ENCODE peak calls at places on chromosomes 11 and 22, in six cellular contexts. A, R, N, V, L and F are unnamed samples.

GRCh38 chr22:45211848-45212247 is 28.8 kb downstream of the KIAA0930 start:
- DNase-seq in A (no peak), R (no peak), N (peak), V (no peak), L (no peak), F (no peak)

GRCh38 chr11:61627831-61628753 is 47.2 kb upstream of the SYT7 start:
- DNase-seq in A (peak), R (peak), N (peak), V (no peak), L (peak), F (peak)

GRCh38 chr11:129681344-129682114 is 134.1 kb upstream of the TMEM45B start:
- DNase-seq in A (no peak), R (no peak), N (no peak), V (no peak), L (no peak), F (no peak)

GRCh38 chr22:40120783-40121182 is 56.9 kb upstream of the TNRC6B start:
- DNase-seq in A (no peak), R (no peak), N (peak), V (no peak), L (no peak), F (no peak)

GRCh38 chr22:46551996-46552395 is 14.6 kb upstream of the CELSR1 start:
- DNase-seq in A (no peak), R (no peak), N (no peak), V (no peak), L (no peak), F (no peak)

GRCh38 chr11:113119074-113119473 is 157.9 kb downstream of the NCAM1 start:
- DNase-seq in A (peak), R (no peak), N (peak), V (no peak), L (no peak), F (no peak)

GRCh38 chr11:64644348-64645242 is 53.6 kb downstream of the SLC22A12 start:
- DNase-seq in A (no peak), R (no peak), N (peak), V (no peak), L (no peak), F (no peak)

GRCh38 chr11:2768471-2769408 is 68.9 kb upstream of the KCNQ1OT1 start:
- DNase-seq in A (peak), R (peak), N (peak), V (no peak), L (no peak), F (no peak)

GRCh38 chr11:58958500-58958899 is 19.2 kb downstream of the GLYATL1 start:
- DNase-seq in A (peak), R (no peak), N (peak), V (no peak), L (peak), F (no peak)

GRCh38 chr11:115290479-115291390 is 213.5 kb downstream of the CADM1 start:
- DNase-seq in A (no peak), R (no peak), N (no peak), V (no peak), L (no peak), F (no peak)

GRCh38 chr11:134063991-134064747 is 4.7 kb upstream of the JAM3 start:
- DNase-seq in A (no peak), R (no peak), N (no peak), V (no peak), L (no peak), F (no peak)

GRCh38 chr22:48277868-48278581 is 1515.6 kb downstream of the TBC1D22A start:
- DNase-seq in A (no peak), R (no peak), N (no peak), V (no peak), L (no peak), F (no peak)

GRCh38 chr11:72970557-72971118 is 156.4 kb downstream of the ATG16L2 start:
- DNase-seq in A (peak), R (no peak), N (no peak), V (no peak), L (no peak), F (no peak)

GRCh38 chr11:34512810-34513673 is 552 bp downstream of the ELF5 start:
- DNase-seq in A (peak), R (peak), N (peak), V (peak), L (peak), F (no peak)

GRCh38 chr11:57640068-57640800 is 9.5 kb downstream of the YPEL4 start:
- DNase-seq in A (no peak), R (no peak), N (no peak), V (no peak), L (no peak), F (no peak)

GRCh38 chr11:6548121-6548520 is 51.0 kb downstream of the DNHD1 start:
- DNase-seq in A (no peak), R (no peak), N (no peak), V (no peak), L (no peak), F (no peak)

GRCh38 chr11:97743205-97743742 is 1277.5 kb upstream of the CNTN5 start:
- DNase-seq in A (peak), R (no peak), N (no peak), V (peak), L (no peak), F (no peak)

GRCh38 chr11:77019976-77020591 is 14.1 kb upstream of the B3GNT6 start:
- DNase-seq in A (peak), R (no peak), N (peak), V (no peak), L (no peak), F (no peak)

GRCh38 chr11:102868359-102868758 is 6.4 kb downstream of the MMP12 start:
- DNase-seq in A (peak), R (peak), N (peak), V (no peak), L (no peak), F (no peak)

GRCh38 chr11:111836766-111837165 is 34.6 kb downstream of the ALG9 start:
- DNase-seq in A (peak), R (peak), N (peak), V (no peak), L (no peak), F (no peak)

GRCh38 chr22:49300951-49301397 is 526.7 kb downstream of the BRD1 start:
- DNase-seq in A (no peak), R (no peak), N (no peak), V (no peak), L (no peak), F (no peak)

GRCh38 chr11:62017878-62018642 is 50.6 kb upstream of the FTH1 start:
- DNase-seq in A (no peak), R (no peak), N (no peak), V (no peak), L (no peak), F (no peak)

GRCh38 chr22:43151251-43152000 is at the start of gene TSPO:
- DNase-seq in A (no peak), R (peak), N (peak), V (peak), L (peak), F (peak)

GRCh38 chr22:23533328-23533762 is 46.7 kb downstream of the IGLL1 start:
- DNase-seq in A (peak), R (no peak), N (peak), V (peak), L (peak), F (peak)

GRCh38 chr22:25368271-25368670 is 148.8 kb downstream of the CRYBB2 start:
- DNase-seq in A (peak), R (peak), N (peak), V (no peak), L (no peak), F (no peak)

GRCh38 chr11:61680622-61681191 is 516 bp downstream of the DAGLA start:
- DNase-seq in A (no peak), R (no peak), N (no peak), V (no peak), L (no peak), F (no peak)

GRCh38 chr11:45805305-45806071 is 539 bp downstream of the SLC35C1 start:
- DNase-seq in A (peak), R (peak), N (peak), V (peak), L (no peak), F (no peak)

GRCh38 chr11:73866095-73866579 is 10.5 kb downstream of the COA4 start:
- DNase-seq in A (peak), R (peak), N (peak), V (no peak), L (no peak), F (no peak)

GRCh38 chr11:45924036-45924915 is 1.8 kb downstream of the LARGE2 start:
- DNase-seq in A (no peak), R (no peak), N (no peak), V (no peak), L (no peak), F (peak)

GRCh38 chr11:20057055-20057943 is 103.0 kb downstream of the DBX1 start:
- DNase-seq in A (no peak), R (no peak), N (no peak), V (no peak), L (no peak), F (no peak)

GRCh38 chr11:74784234-74784633 is 35.6 kb downstream of the RNF169 start:
- DNase-seq in A (no peak), R (no peak), N (no peak), V (no peak), L (no peak), F (no peak)

GRCh38 chr11:83998921-83999320 is 712.8 kb upstream of the CCDC90B start:
- DNase-seq in A (no peak), R (no peak), N (no peak), V (no peak), L (no peak), F (no peak)

GRCh38 chr22:19815093-19815822 is 39.4 kb downstream of the GNB1L start:
- DNase-seq in A (no peak), R (no peak), N (peak), V (no peak), L (no peak), F (no peak)

GRCh38 chr11:9765320-9766101 is 101.6 kb downstream of the SWAP70 start:
- DNase-seq in A (peak), R (peak), N (peak), V (no peak), L (no peak), F (no peak)

GRCh38 chr11:65873280-65874156 is 918 bp upstream of the EFEMP2 start:
- DNase-seq in A (peak), R (peak), N (peak), V (peak), L (peak), F (peak)

GRCh38 chr11:69368119-69368880 is 74.3 kb downstream of the MYEOV start:
- DNase-seq in A (no peak), R (no peak), N (no peak), V (no peak), L (no peak), F (no peak)